ENCODE peak calls at places on chromosome 3, in six cellular contexts. One of them, this sample, is unnamed.

GRCh38 chr3:195450731-195451229 is 8.0 kb upstream of the ACAP2 start:
- DNase-seq in left lobe of liver: no peak
- DNase-seq in HCT116: no peak
- DNase-seq in posterior cingulate gyrus: no peak
- DNase-seq in SW 1271: no peak
- DNase-seq in HCEC 1CT: peak
- DNase-seq in this sample: no peak

GRCh38 chr3:195906865-195907729 is 1.3 kb downstream of the TNK2 start:
- DNase-seq in HCEC 1CT: no peak
- DNase-seq in posterior cingulate gyrus: no peak
- DNase-seq in HCT116: no peak
- DNase-seq in SW 1271: no peak
- DNase-seq in left lobe of liver: no peak
- DNase-seq in this sample: peak

GRCh38 chr3:113055201-113055600 is 64.4 kb downstream of the GTPBP8 start:
- DNase-seq in HCEC 1CT: no peak
- DNase-seq in HCT116: no peak
- DNase-seq in SW 1271: no peak
- DNase-seq in left lobe of liver: no peak
- DNase-seq in posterior cingulate gyrus: no peak
- DNase-seq in this sample: no peak

GRCh38 chr3:137792633-137793271 is 28.6 kb downstream of the SOX14 start:
- DNase-seq in posterior cingulate gyrus: no peak
- DNase-seq in SW 1271: peak
- DNase-seq in left lobe of liver: peak
- DNase-seq in HCT116: peak
- DNase-seq in HCEC 1CT: peak
- DNase-seq in this sample: peak

GRCh38 chr3:144524531-144524930 is 552.9 kb downstream of the DIPK2A start:
- DNase-seq in HCT116: no peak
- DNase-seq in left lobe of liver: no peak
- DNase-seq in SW 1271: no peak
- DNase-seq in posterior cingulate gyrus: no peak
- DNase-seq in HCEC 1CT: no peak
- DNase-seq in this sample: no peak

GRCh38 chr3:63937661-63938651 is 25.8 kb upstream of the SCAANT1 start:
- DNase-seq in HCT116: no peak
- DNase-seq in SW 1271: no peak
- DNase-seq in HCEC 1CT: no peak
- DNase-seq in posterior cingulate gyrus: no peak
- DNase-seq in left lobe of liver: no peak
- DNase-seq in this sample: peak

GRCh38 chr3:174158674-174159073 is 700.5 kb upstream of the NAALADL2 start:
- DNase-seq in left lobe of liver: no peak
- DNase-seq in posterior cingulate gyrus: no peak
- DNase-seq in HCT116: no peak
- DNase-seq in SW 1271: no peak
- DNase-seq in HCEC 1CT: no peak
- DNase-seq in this sample: no peak

GRCh38 chr3:25508901-25509300 is 80.8 kb downstream of the RARB start:
- DNase-seq in left lobe of liver: no peak
- DNase-seq in HCT116: no peak
- DNase-seq in posterior cingulate gyrus: no peak
- DNase-seq in HCEC 1CT: peak
- DNase-seq in SW 1271: peak
- DNase-seq in this sample: peak

GRCh38 chr3:32405155-32405554 is 13.5 kb downstream of the CMTM7 start:
- DNase-seq in HCT116: no peak
- DNase-seq in HCEC 1CT: no peak
- DNase-seq in left lobe of liver: no peak
- DNase-seq in SW 1271: no peak
- DNase-seq in posterior cingulate gyrus: no peak
- DNase-seq in this sample: no peak

GRCh38 chr3:185175370-185175987 is 22.6 kb upstream of the C3orf70 start:
- DNase-seq in left lobe of liver: no peak
- DNase-seq in posterior cingulate gyrus: peak
- DNase-seq in SW 1271: no peak
- DNase-seq in HCT116: no peak
- DNase-seq in HCEC 1CT: peak
- DNase-seq in this sample: peak

GRCh38 chr3:106135451-106136160 is 266.8 kb upstream of the CBLB start:
- DNase-seq in HCEC 1CT: no peak
- DNase-seq in posterior cingulate gyrus: no peak
- DNase-seq in left lobe of liver: no peak
- DNase-seq in HCT116: no peak
- DNase-seq in SW 1271: no peak
- DNase-seq in this sample: no peak

GRCh38 chr3:27533718-27534578 is 49.8 kb upstream of the SLC4A7 start:
- DNase-seq in HCEC 1CT: peak
- DNase-seq in posterior cingulate gyrus: no peak
- DNase-seq in HCT116: peak
- DNase-seq in SW 1271: peak
- DNase-seq in left lobe of liver: no peak
- DNase-seq in this sample: peak

GRCh38 chr3:127588675-127589577 is 1.6 kb downstream of the TPRA1 start:
- DNase-seq in HCEC 1CT: peak
- DNase-seq in HCT116: no peak
- DNase-seq in posterior cingulate gyrus: no peak
- DNase-seq in SW 1271: peak
- DNase-seq in left lobe of liver: no peak
- DNase-seq in this sample: peak

GRCh38 chr3:38960042-38960622 is 91.6 kb downstream of the SCN11A start:
- DNase-seq in SW 1271: no peak
- DNase-seq in left lobe of liver: no peak
- DNase-seq in posterior cingulate gyrus: no peak
- DNase-seq in HCEC 1CT: no peak
- DNase-seq in HCT116: no peak
- DNase-seq in this sample: no peak

GRCh38 chr3:101989578-101990200 is 140.4 kb downstream of the NFKBIZ start:
- DNase-seq in HCT116: no peak
- DNase-seq in left lobe of liver: no peak
- DNase-seq in SW 1271: no peak
- DNase-seq in posterior cingulate gyrus: no peak
- DNase-seq in HCEC 1CT: no peak
- DNase-seq in this sample: no peak

GRCh38 chr3:106423321-106424225 is 554.8 kb upstream of the CBLB start:
- DNase-seq in posterior cingulate gyrus: no peak
- DNase-seq in HCT116: no peak
- DNase-seq in SW 1271: no peak
- DNase-seq in left lobe of liver: no peak
- DNase-seq in HCEC 1CT: no peak
- DNase-seq in this sample: no peak

This sample was measured in SW480.